ENCODE peak calls at places on chromosome 3, in eight cellular contexts. V, S, X, M, T, H, L and K are unnamed samples.

GRCh38 chr3:9028134-9028533 is 64.9 kb upstream of the RAD18 start:
- DNase-seq in S (no peak), H (no peak), V (peak; percentile 85), X (no peak), M (no peak), L (no peak), T (no peak), K (no peak)

GRCh38 chr3:166471074-166471753 is 634.0 kb upstream of the BCHE start:
- DNase-seq in M (no peak), T (no peak), H (no peak), S (no peak), X (no peak), L (no peak), V (no peak), K (no peak)

GRCh38 chr3:51799879-51800757 is 21.1 kb upstream of the IQCF6 start:
- DNase-seq in M (peak; percentile 87), V (peak; percentile 27), S (peak; percentile 37), T (peak; percentile 75), L (peak; percentile 29), X (no peak), H (peak; percentile 28), K (peak; percentile 56)

GRCh38 chr3:46027021-46027705 is at the start of gene XCR1:
- DNase-seq in M (peak; percentile 96), X (no peak), T (no peak), H (no peak), L (no peak), S (no peak), V (no peak), K (no peak)

GRCh38 chr3:58519668-58520402 is 17.2 kb downstream of the ACOX2 start:
- DNase-seq in H (no peak), M (no peak), S (no peak), L (no peak), V (no peak), X (no peak), T (no peak), K (no peak)

GRCh38 chr3:149576071-149576564 is 81.7 kb downstream of the WWTR1 start:
- DNase-seq in H (peak; percentile 85), S (no peak), V (no peak), L (no peak), X (no peak), T (no peak), M (no peak), K (no peak)

GRCh38 chr3:106399773-106400172 is 531.0 kb upstream of the CBLB start:
- DNase-seq in T (peak; percentile 60), S (no peak), M (no peak), V (no peak), X (no peak), H (no peak), L (no peak), K (no peak)

GRCh38 chr3:56928379-56929068 is 126.8 kb upstream of the ARHGEF3 start:
- DNase-seq in H (no peak), T (no peak), X (no peak), V (no peak), L (peak; percentile 39), M (peak; percentile 52), S (no peak), K (no peak)

GRCh38 chr3:112005091-112005672 is 6.5 kb downstream of the TAGLN3 start:
- DNase-seq in S (no peak), H (no peak), L (no peak), T (no peak), X (no peak), M (no peak), V (no peak), K (no peak)

GRCh38 chr3:36901588-36901987 is 43.3 kb downstream of the TRANK1 start:
- DNase-seq in S (no peak), L (no peak), T (no peak), X (no peak), V (no peak), H (no peak), M (no peak), K (no peak)

GRCh38 chr3:68306571-68306970 is 625.8 kb downstream of the TAFA4 start:
- DNase-seq in H (no peak), L (no peak), M (peak; percentile 46), S (no peak), T (peak; percentile 63), X (no peak), V (peak; percentile 28), K (peak; percentile 56)

GRCh38 chr3:185796431-185797107 is 28.3 kb downstream of the IGF2BP2 start:
- DNase-seq in X (no peak), S (no peak), H (peak; percentile 61), T (no peak), V (peak; percentile 51), L (no peak), M (peak; percentile 97), K (no peak)

GRCh38 chr3:177195941-177196472 is 1.3 kb downstream of the TBL1XR1 start:
- DNase-seq in M (peak; percentile 46), T (peak; percentile 20), H (no peak), X (no peak), S (peak; percentile 67), L (no peak), V (no peak), K (no peak)

GRCh38 chr3:71103430-71103881 is 480.1 kb downstream of the FOXP1 start:
- DNase-seq in H (no peak), L (no peak), T (no peak), M (no peak), S (no peak), V (peak; percentile 58), X (no peak), K (no peak)

GRCh38 chr3:109806929-109807328 is 469.6 kb upstream of the DPPA4 start:
- DNase-seq in V (no peak), L (peak; percentile 76), T (no peak), M (peak; percentile 1), X (no peak), H (no peak), S (no peak), K (no peak)

GRCh38 chr3:45109736-45110135 is 36.4 kb downstream of the CDCP1 start:
- DNase-seq in X (no peak), T (no peak), M (no peak), H (no peak), S (no peak), V (no peak), L (no peak), K (no peak)

GRCh38 chr3:194497799-194498575 is 11.2 kb upstream of the ATP13A3 start:
- DNase-seq in L (no peak), X (no peak), M (peak; percentile 91), H (no peak), S (no peak), V (no peak), T (no peak), K (no peak)

GRCh38 chr3:126456211-126456610 is 19.5 kb downstream of the ZXDC start:
- DNase-seq in V (no peak), S (no peak), M (no peak), H (no peak), T (no peak), X (no peak), L (no peak), K (no peak)

GRCh38 chr3:23723153-23723552 is 82.6 kb upstream of the UBE2E1 start:
- DNase-seq in L (no peak), H (no peak), X (no peak), S (no peak), M (no peak), T (no peak), V (no peak), K (no peak)

GRCh38 chr3:180117381-180118163 is 80.8 kb upstream of the PEX5L start:
- DNase-seq in X (no peak), V (no peak), M (no peak), H (no peak), T (no peak), S (no peak), L (no peak), K (no peak)

GRCh38 chr3:55267206-55267930 is 219.7 kb downstream of the WNT5A start:
- DNase-seq in T (no peak), H (peak; percentile 5), S (no peak), X (no peak), L (no peak), V (no peak), M (no peak), K (no peak)

GRCh38 chr3:30426319-30426993 is 179.9 kb upstream of the TGFBR2 start:
- DNase-seq in S (no peak), T (no peak), H (no peak), M (no peak), L (no peak), V (peak; percentile 53), X (no peak), K (no peak)

GRCh38 chr3:177196473-177197040 is 725 bp downstream of the TBL1XR1 start:
- DNase-seq in X (peak; percentile 29), M (peak; percentile 49), V (peak; percentile 18), T (peak; percentile 49), H (no peak), L (peak; percentile 48), S (peak; percentile 51), K (peak; percentile 52)

GRCh38 chr3:69283496-69283895 is 102.4 kb downstream of the FRMD4B start:
- DNase-seq in H (no peak), L (no peak), M (no peak), X (no peak), T (no peak), S (no peak), V (no peak), K (no peak)

GRCh38 chr3:48271763-48272498 is 31.0 kb downstream of the ZNF589 start:
- DNase-seq in L (no peak), X (no peak), T (no peak), S (no peak), H (no peak), M (no peak), V (no peak), K (no peak)

GRCh38 chr3:23763040-23763477 is 42.7 kb upstream of the UBE2E1 start:
- DNase-seq in H (no peak), X (no peak), V (no peak), M (no peak), T (no peak), L (no peak), S (no peak), K (no peak)

GRCh38 chr3:64187065-64187959 is 38.0 kb downstream of the PRICKLE2 start:
- DNase-seq in H (peak; percentile 98), M (peak; percentile 70), T (no peak), V (peak; percentile 70), S (no peak), X (no peak), L (no peak), K (no peak)

GRCh38 chr3:114400369-114400768 is 106.5 kb downstream of the TIGIT start:
- DNase-seq in S (no peak), T (no peak), M (no peak), V (no peak), X (no peak), L (no peak), H (no peak), K (no peak)

GRCh38 chr3:6492306-6492705 is 368.6 kb upstream of the GRM7 start:
- DNase-seq in X (no peak), V (no peak), S (no peak), H (no peak), L (no peak), M (no peak), T (no peak), K (no peak)

GRCh38 chr3:187770224-187770623 is 25.0 kb upstream of the BCL6 start:
- DNase-seq in H (no peak), M (no peak), S (no peak), L (peak; percentile 20), T (no peak), X (no peak), V (no peak), K (no peak)

GRCh38 chr3:139689122-139689521 is 11.3 kb upstream of the NMNAT3 start:
- DNase-seq in L (no peak), X (no peak), S (no peak), V (no peak), M (no peak), T (peak; percentile 93), H (no peak), K (no peak)

GRCh38 chr3:36647423-36647853 is 116.9 kb downstream of the DCLK3 start:
- DNase-seq in H (no peak), M (peak; percentile 23), S (no peak), L (no peak), V (no peak), X (no peak), T (no peak), K (no peak)

GRCh38 chr3:23981955-23982354 is 36.9 kb downstream of the NR1D2 start:
- DNase-seq in S (no peak), V (no peak), L (no peak), M (no peak), X (no peak), T (no peak), H (no peak), K (no peak)